ENCODE peak calls at places on chromosomes 1 and 21, in five cellular contexts. J is adrenal gland, G is MM.1S, S is H1, C is dorsolateral prefrontal cortex. Z is an unnamed sample.
A peak's percentile ranks its signal among the peaks of the same experiment; 100 is the strongest.

GRCh38 chr1:26388791-26389445 is 16.4 kb upstream of the ZNF683 start:
- DNase-seq in S (no peak), G (no peak), C (no peak), J (no peak), Z (no peak)

GRCh38 chr1:174652496-174653280 is 204.9 kb downstream of the GPR52 start:
- DNase-seq in J (no peak), G (no peak), S (no peak), C (no peak), Z (no peak)

GRCh38 chr1:170218261-170218660 is 72.5 kb downstream of the NTMT2 start:
- DNase-seq in J (no peak), G (no peak), S (no peak), C (no peak), Z (no peak)

GRCh38 chr1:221724931-221725605 is 16.8 kb downstream of the DUSP10 start:
- DNase-seq in S (no peak), C (no peak), J (peak; percentile 54), G (no peak), Z (no peak)

GRCh38 chr1:151314137-151314875 is 12.9 kb downstream of the PI4KB start:
- DNase-seq in S (no peak), C (peak; percentile 89), G (no peak), J (peak; percentile 94), Z (no peak)

GRCh38 chr1:10415211-10415930 is 14.9 kb upstream of the CENPS start:
- DNase-seq in C (no peak), S (no peak), J (peak; percentile 34), G (no peak), Z (no peak)

GRCh38 chr1:3831689-3832088 is 25.3 kb downstream of the CEP104 start:
- DNase-seq in C (no peak), J (peak; percentile 44), S (no peak), G (no peak), Z (no peak)

GRCh38 chr1:14835725-14836124 is 237.2 kb downstream of the KAZN start:
- DNase-seq in J (no peak), S (no peak), C (no peak), G (peak; percentile 66), Z (no peak)

GRCh38 chr1:178908358-178908757 is 37.5 kb upstream of the ANGPTL1 start:
- DNase-seq in S (no peak), J (no peak), G (no peak), C (no peak), Z (no peak)

GRCh38 chr1:229230893-229231753 is 39.8 kb upstream of the RAB4A start:
- DNase-seq in S (no peak), C (no peak), J (peak; percentile 46), G (no peak), Z (no peak)

GRCh38 chr1:212430416-212430815 is 2.3 kb upstream of the NENF start:
- DNase-seq in J (no peak), G (no peak), S (no peak), C (no peak), Z (no peak)

GRCh38 chr1:93614550-93615200 is 67.0 kb downstream of the BCAR3 start:
- DNase-seq in J (no peak), C (no peak), S (no peak), G (no peak), Z (no peak)

GRCh38 chr21:28742527-28742926 is 250.2 kb downstream of the LTN1 start:
- DNase-seq in J (no peak), S (no peak), C (no peak), G (no peak), Z (no peak)

GRCh38 chr1:174913225-174913903 is 86.4 kb upstream of the CACYBP start:
- DNase-seq in C (no peak), G (no peak), J (no peak), S (no peak), Z (no peak)

GRCh38 chr1:48022306-48022705 is 25.1 kb upstream of the TRABD2B start:
- DNase-seq in S (no peak), J (no peak), C (no peak), G (no peak), Z (no peak)

GRCh38 chr1:185017338-185017737 is 28.0 kb upstream of the RNF2 start:
- DNase-seq in C (no peak), G (no peak), S (no peak), J (peak; percentile 22), Z (no peak)

GRCh38 chr1:7574121-7575040 is 196.7 kb upstream of the VAMP3 start:
- DNase-seq in G (no peak), J (peak; percentile 25), C (peak; percentile 9), S (no peak), Z (no peak)

GRCh38 chr21:29523646-29524045 is 224.9 kb downstream of the BACH1 start:
- DNase-seq in S (no peak), C (no peak), G (no peak), J (no peak), Z (no peak)

GRCh38 chr1:2855206-2856075 is 53.9 kb upstream of the TTC34 start:
- DNase-seq in J (no peak), G (no peak), S (no peak), C (no peak), Z (no peak)

GRCh38 chr1:221511797-221512196 is 230.1 kb downstream of the DUSP10 start:
- DNase-seq in G (no peak), S (no peak), C (no peak), J (no peak), Z (no peak)

GRCh38 chr1:203121186-203122015 is 6.1 kb upstream of the ADORA1 start:
- DNase-seq in C (no peak), J (no peak), G (no peak), S (no peak), Z (no peak)

GRCh38 chr21:35579520-35580293 is 480.6 kb downstream of the SETD4 start:
- DNase-seq in C (no peak), S (no peak), J (no peak), G (no peak), Z (no peak)

GRCh38 chr1:158818991-158819405 is 12.2 kb upstream of the MNDA start:
- DNase-seq in G (peak; percentile 22), C (no peak), J (no peak), S (no peak), Z (no peak)
- H3K4me3 ChIP-seq in G (no peak overlapping the region), C (no peak overlapping the region), J (no peak overlapping the region), S (no peak overlapping the region), Z (no peak overlapping the region)

GRCh38 chr1:244231193-244231571 is 180.1 kb downstream of the ZBTB18 start:
- DNase-seq in S (no peak), G (no peak), J (no peak), C (no peak), Z (no peak)
- H3K4me3 ChIP-seq in S (no peak overlapping the region), G (no peak overlapping the region), J (no peak overlapping the region), C (peak overlapping the region; percentile 39), Z (peak overlapping the region; percentile 43)

GRCh38 chr1:85992756-85993155 is 163.8 kb downstream of the COL24A1 start:
- DNase-seq in S (no peak), C (no peak), G (peak; percentile 83), J (no peak), Z (no peak)
- H3K4me3 ChIP-seq in S (no peak overlapping the region), C (no peak overlapping the region), G (peak overlapping the region; percentile 46), J (no peak overlapping the region), Z (no peak overlapping the region)

GRCh38 chr1:155300553-155301329 is 497 bp downstream of the PKLR start:
- DNase-seq in S (no peak), C (no peak), J (no peak), G (no peak), Z (no peak)

GRCh38 chr1:155296660-155297059 is 4.6 kb downstream of the PKLR start:
- DNase-seq in S (no peak), C (no peak), J (no peak), G (no peak), Z (no peak)

GRCh38 chr1:155297431-155297830 is 3.8 kb downstream of the PKLR start:
- DNase-seq in G (peak; percentile 83), C (no peak), S (no peak), J (no peak), Z (no peak)

GRCh38 chr1:155301342-155301841 is at the start of gene PKLR:
- DNase-seq in C (no peak), G (no peak), J (no peak), S (no peak), Z (no peak)

DNA sequence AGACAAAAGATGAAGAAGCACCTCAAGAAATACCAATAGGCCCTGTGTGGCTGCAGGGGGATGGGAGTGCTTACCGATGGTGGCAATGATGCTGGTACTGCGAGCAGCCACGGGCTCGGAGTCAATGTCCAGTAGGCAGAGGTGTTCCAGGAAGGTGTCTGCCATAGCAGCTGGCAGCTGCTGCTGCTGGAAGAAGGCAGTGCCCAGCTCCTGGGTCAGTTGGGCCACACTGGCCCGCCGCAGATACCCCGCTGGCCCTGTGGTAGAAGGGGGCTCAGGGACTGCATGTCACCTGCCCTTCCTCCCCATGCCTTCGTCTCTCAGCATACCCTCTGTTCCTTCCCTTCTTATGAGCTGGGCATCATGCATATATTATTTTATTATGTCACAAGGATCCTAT is 1.2 kb downstream of the PKLR start:
- DNase-seq in C (no peak), G (no peak), J (no peak), S (no peak), Z (no peak)
- H3K4me3 ChIP-seq in C (no peak overlapping the region), G (no peak overlapping the region), J (no peak overlapping the region), S (no peak overlapping the region), Z (no peak overlapping the region)

Z was measured in Jurkat, Clone E6-1.